ENCODE peak calls at places on chromosomes 3 and 15, in six cellular contexts. S, O, E, K, L and Y are unnamed samples.

GRCh38 chr3:186821429-186822367 is 15.4 kb upstream of the RFC4 start:
- DNase-seq in L (no peak), E (no peak), O (peak), K (peak), S (no peak), Y (peak)

GRCh38 chr15:37907136-37907535 is 27.3 kb upstream of the TMCO5A start:
- DNase-seq in O (peak), E (no peak), K (peak), L (no peak), S (no peak), Y (peak)

GRCh38 chr15:31554261-31554660 is 227.6 kb downstream of the KLF13 start:
- DNase-seq in K (no peak), S (no peak), L (no peak), E (no peak), O (peak), Y (no peak)

GRCh38 chr3:69370156-69370944 is 15.5 kb downstream of the FRMD4B start:
- DNase-seq in K (no peak), L (no peak), O (no peak), E (no peak), S (no peak), Y (no peak)

GRCh38 chr3:156648086-156648485 is 26.3 kb upstream of the TIPARP start:
- DNase-seq in S (no peak), K (peak), O (peak), L (no peak), E (no peak), Y (no peak)

GRCh38 chr15:94912760-94913159 is 681.4 kb downstream of the MCTP2 start:
- DNase-seq in K (no peak), S (no peak), O (no peak), E (no peak), L (no peak), Y (peak)

GRCh38 chr3:25372167-25372566 is 55.9 kb upstream of the RARB start:
- DNase-seq in L (no peak), S (no peak), E (no peak), O (no peak), K (no peak), Y (no peak)

GRCh38 chr3:9916346-9916733 is 558 bp upstream of the IL17RC start:
- DNase-seq in L (no peak), S (no peak), K (peak), O (peak), E (no peak), Y (peak)

GRCh38 chr3:135453333-135453732 is 512.2 kb upstream of the PPP2R3A start:
- DNase-seq in K (no peak), S (no peak), O (no peak), L (no peak), E (no peak), Y (no peak)

DNA sequence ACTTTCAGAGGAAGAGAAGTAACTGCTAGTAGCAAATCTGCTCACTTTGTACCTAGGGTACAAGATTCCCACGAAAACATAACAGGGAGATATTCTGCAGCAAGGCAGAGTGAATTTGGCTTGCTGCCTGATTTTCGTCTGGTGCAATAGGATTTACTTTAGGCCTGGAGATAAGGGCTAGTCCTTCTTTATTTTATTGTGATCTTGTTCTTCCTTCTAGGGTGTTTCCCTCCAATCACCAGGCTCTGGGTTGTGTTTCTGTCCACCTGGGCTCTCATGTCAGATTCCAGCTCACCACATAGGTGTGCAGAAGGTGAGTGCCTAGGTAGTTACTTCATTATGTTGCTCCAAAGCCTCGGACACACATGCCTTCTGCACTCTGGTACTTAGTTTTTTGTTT is 211.8 kb upstream of the RGMA start:
- DNase-seq in O (no peak), S (no peak), L (no peak), K (no peak), E (no peak), Y (no peak)
- H3K23ac ChIP-seq in O (no peak), S (no peak), L (no peak), K (no peak), E (no peak), Y (no peak)

DNA sequence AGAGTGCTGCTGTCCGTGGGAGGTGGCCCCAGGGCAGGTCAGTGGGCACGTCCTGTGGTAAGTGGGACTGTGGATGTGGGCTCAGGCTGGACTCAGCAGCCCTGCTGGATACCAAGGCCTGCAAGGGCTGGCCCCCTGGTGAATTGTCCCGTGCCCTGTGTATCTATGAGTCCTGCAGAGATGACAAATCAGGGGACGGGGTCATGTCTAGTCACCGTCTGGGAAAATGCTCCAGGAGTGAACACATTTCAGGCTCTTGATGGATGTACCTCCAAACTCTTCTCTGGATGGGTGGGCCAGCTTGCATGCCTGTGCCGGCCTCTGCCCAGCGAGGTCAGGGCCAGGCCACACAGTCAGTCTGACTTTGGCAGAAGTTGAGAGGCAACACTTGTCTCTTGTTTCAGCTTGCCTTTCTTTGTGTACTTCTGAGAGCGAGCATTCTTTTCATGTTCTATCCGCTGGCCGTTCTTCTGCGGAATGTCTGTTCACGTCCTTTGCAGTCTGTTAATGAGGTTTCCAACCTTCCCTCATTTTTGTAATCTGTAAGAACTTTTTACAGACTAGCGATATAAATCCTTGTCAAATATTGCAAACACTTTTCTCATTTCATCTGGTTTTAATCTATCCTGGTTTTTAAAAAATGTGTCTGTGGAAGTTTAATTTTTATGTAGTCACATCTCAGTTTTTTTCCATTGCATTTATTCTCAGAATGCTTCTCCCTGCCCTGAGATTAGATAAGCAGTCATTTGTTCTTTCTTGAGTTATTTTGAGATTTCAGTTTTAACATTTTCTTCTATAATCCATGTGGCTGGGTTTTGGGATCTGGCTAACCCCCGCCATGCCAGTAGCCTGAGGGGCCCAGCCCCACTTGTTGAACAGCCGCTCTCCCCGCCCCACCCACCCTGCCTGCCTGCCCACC is 11.3 kb upstream of the STAB1 start:
- DNase-seq in K (no peak), O (peak), E (no peak), L (no peak), S (no peak), Y (no peak)
- H2BK15ac ChIP-seq in K (no peak), O (no peak), E (no peak), L (no peak), S (no peak), Y (no peak)

GRCh38 chr3:113628316-113628715 is 68.1 kb downstream of the USF3 start:
- DNase-seq in K (no peak), O (no peak), S (no peak), L (no peak), E (no peak), Y (no peak)
- H3K23ac ChIP-seq in K (no peak), O (no peak), S (no peak), L (no peak), E (no peak), Y (no peak)

GRCh38 chr3:73259291-73259690 is 197.8 kb downstream of the EBLN2 start:
- DNase-seq in S (no peak), E (no peak), L (no peak), O (no peak), K (no peak), Y (no peak)
- H2BK15ac ChIP-seq in S (no peak), E (no peak), L (no peak), O (no peak), K (no peak), Y (no peak)

DNA sequence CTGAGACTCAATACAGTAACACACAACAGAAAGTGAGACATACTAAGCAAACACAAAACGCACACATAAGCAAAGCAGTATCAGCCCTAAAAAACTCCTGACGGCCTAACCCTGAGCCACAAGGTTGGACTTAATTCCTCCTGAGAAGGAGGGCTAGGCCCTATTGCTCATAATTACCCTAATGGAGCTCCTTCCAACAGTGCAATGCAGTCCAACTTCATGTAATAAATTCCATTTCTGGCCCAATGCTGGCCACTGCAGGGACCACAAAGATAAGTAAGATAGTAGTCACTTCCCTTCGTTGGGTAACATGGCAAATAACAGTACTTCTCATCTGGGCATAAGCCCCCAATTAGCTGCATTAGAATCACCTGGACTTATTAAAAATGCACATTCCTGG is 4.2 kb downstream of the VPS39 start:
- DNase-seq in S (no peak), E (no peak), L (no peak), K (no peak), O (no peak), Y (no peak)
- H3K23ac ChIP-seq in S (no peak), E (no peak), L (no peak), K (no peak), O (no peak), Y (no peak)

GRCh38 chr3:33681667-33682066 is 36.4 kb downstream of the CLASP2 start:
- DNase-seq in S (no peak), E (no peak), L (no peak), O (no peak), K (no peak), Y (peak)

GRCh38 chr3:33682770-33683169 is 35.3 kb downstream of the CLASP2 start:
- DNase-seq in S (no peak), K (no peak), E (no peak), O (no peak), L (no peak), Y (no peak)

DNA sequence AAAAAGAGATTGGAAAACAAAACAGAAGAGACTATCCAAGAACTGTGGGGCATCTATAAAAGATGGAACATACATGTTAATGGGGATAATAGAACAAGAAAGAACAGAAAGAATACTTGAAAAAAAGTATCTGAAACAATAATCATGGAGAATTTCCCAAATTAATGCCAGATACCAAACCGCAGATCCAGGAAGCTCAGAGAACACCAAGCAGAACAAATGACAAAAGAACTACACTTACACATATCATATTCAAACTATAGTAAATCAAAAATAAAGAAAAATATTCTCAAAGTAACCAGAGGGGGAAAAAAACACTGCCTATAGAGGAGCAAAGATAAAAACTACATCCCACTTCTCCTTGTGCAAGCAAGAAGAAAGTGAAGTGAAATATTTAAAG is 40.0 kb downstream of the CLASP2 start:
- DNase-seq in K (no peak), E (no peak), S (no peak), L (no peak), O (no peak), Y (no peak)
- H2BK15ac ChIP-seq in K (no peak), E (no peak), S (no peak), L (no peak), O (no peak), Y (no peak)

DNA sequence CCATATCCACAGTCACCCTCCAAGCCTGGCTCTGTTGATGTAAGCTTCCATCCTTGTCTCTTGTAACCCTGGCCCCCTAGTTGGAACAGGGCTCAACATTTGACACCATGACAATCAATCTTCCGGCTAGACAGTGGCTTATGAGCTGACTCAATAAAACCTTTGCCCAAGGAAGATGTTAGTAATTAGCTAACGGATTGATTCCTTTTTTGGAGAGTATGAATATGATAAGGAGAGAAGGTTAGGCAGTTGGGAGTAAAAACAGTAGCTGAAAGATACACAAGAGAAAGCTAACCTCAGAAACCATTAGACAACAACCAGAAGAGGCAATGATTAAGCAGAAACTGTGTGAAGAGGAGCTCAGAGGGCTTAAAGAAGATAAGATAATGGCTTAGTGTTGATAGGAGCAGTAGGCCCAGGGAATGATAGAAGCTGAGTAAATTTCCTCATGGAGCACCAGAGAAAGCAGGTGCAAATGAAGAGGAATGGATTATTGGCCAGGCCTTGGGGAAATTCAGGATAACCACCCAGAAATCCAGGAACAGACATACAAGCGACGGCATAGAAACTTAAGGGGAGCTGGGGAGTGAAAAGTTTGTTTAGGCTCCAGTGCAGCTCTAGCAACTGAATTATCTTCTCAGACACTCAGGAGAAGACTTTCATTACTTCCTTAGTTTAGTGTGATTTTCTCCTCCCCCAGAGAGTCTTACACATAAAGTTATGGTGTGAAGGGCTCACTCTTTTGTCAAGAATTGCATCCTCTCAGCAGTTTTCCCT is 7.8 kb upstream of the RFX7 start:
- DNase-seq in O (no peak), L (no peak), K (no peak), S (no peak), E (no peak), Y (peak)
- H3K23ac ChIP-seq in O (no peak), L (no peak), K (no peak), S (no peak), E (peak), Y (no peak)

GRCh38 chr3:55645406-55645805 is 158.3 kb upstream of the WNT5A start:
- DNase-seq in S (no peak), K (no peak), O (no peak), L (no peak), E (no peak), Y (no peak)

GRCh38 chr3:55646121-55646520 is 159.0 kb upstream of the WNT5A start:
- DNase-seq in S (no peak), O (no peak), L (no peak), E (no peak), K (no peak), Y (no peak)

GRCh38 chr3:55647675-55648074 is 160.6 kb upstream of the WNT5A start:
- DNase-seq in O (no peak), E (no peak), S (no peak), K (no peak), L (no peak), Y (no peak)

GRCh38 chr3:55648591-55649318 is 161.6 kb upstream of the WNT5A start:
- DNase-seq in E (peak), L (no peak), S (no peak), O (no peak), K (no peak), Y (peak)

DNA sequence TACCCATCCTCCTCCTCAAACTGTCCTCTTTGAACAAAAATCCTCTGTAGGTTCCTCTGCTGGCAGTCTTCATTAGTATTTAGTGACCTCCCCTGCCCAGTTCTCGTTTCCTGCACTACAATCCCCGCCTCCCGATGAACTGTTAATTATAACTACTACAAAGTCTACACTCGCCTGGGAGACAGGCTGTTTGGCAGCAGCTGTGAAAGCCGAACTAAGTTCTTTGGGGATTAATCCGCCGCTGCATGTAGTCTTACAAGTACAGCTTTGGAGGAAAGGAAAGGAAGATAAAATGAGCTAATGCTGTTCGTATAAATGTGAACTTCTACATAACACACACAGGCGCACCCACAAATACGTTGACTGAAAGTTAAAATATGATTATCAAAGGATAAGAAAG is 160.0 kb upstream of the WNT5A start:
- DNase-seq in S (no peak), E (no peak), K (no peak), L (no peak), O (no peak), Y (no peak)
- H2BK15ac ChIP-seq in S (no peak), E (no peak), K (no peak), L (peak), O (no peak), Y (no peak)

GRCh38 chr15:79050341-79050740 is 40.2 kb downstream of the RASGRF1 start:
- DNase-seq in E (no peak), L (no peak), K (no peak), S (no peak), O (no peak), Y (no peak)
- H3K23ac ChIP-seq in E (no peak), L (no peak), K (no peak), S (no peak), O (no peak), Y (no peak)

GRCh38 chr3:123562547-123562946 is 22.3 kb downstream of the HACD2 start:
- DNase-seq in S (no peak), O (peak), E (no peak), L (no peak), K (no peak), Y (no peak)

GRCh38 chr3:123561188-123561587 is 23.7 kb downstream of the HACD2 start:
- DNase-seq in S (no peak), K (no peak), O (no peak), E (no peak), L (no peak), Y (no peak)

GRCh38 chr3:123564056-123564455 is 20.8 kb downstream of the HACD2 start:
- DNase-seq in L (no peak), O (no peak), K (no peak), E (no peak), S (no peak), Y (no peak)

DNA sequence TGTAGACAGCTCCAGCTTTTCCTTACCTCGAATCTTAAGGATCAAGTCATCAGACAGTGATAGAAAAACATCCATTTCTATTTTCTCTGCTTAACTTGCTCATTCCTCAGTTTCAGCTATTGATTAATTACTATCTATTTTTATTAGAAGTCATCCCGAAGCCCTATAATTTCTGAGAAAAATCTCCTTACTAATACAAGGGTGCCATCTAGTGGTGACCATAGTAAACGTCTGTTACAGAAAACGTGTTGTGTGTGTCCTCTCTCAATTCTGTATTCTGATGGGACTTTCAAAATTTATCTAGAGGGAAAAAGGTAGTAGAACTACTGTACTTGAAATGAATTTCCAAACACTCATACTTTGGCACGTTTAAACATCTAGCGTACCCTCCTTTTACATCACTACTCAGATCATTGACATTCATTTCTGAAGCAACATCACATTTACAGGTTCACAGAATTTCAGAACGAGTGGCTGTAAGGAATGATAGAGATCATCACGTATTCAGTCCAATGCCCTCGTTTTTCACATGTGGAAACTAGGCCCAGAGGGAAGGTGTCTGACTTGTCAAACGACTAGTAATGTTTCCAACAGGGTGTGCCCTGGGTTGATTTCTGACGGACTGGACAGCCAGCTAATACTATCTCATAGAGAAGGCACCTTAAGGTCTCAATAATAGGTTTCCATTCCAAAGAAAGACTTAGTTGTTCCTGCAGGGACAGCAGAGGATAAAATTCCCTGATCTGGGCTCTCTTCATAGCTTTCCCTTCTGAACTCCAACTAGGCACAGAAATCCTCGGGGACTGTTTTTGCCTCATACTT is 25.6 kb downstream of the HACD2 start:
- DNase-seq in S (peak), L (no peak), K (peak), E (no peak), O (peak), Y (peak)
- H2BK15ac ChIP-seq in S (no peak), L (no peak), K (no peak), E (no peak), O (no peak), Y (no peak)